ENCODE peak calls at places on chromosomes 3 and 15, in five cellular contexts. S is cardiac muscle cell; G is transverse colon; X is PC-3; E is effector memory CD4-positive, alpha-beta T cell. Y is an unnamed sample.

GRCh38 chr15:71251548-71252035 is 136.3 kb downstream of the THSD4 start:
- DNase-seq in S (no peak), G (no peak), X (peak; percentile 43), E (no peak), Y (no peak)

GRCh38 chr3:104911376-104911775 is 455.3 kb upstream of the ALCAM start:
- DNase-seq in S (no peak), G (no peak), X (no peak), E (no peak), Y (no peak)

GRCh38 chr15:62824111-62824737 is 218.3 kb upstream of the TPM1 start:
- DNase-seq in S (peak; percentile 60), G (no peak), X (peak; percentile 51), E (no peak), Y (no peak)

GRCh38 chr3:18114894-18115293 is 310.2 kb downstream of the SATB1 start:
- DNase-seq in S (no peak), G (no peak), X (no peak), E (no peak), Y (no peak)

GRCh38 chr3:120652896-120653545 is 29.0 kb downstream of the HGD start:
- DNase-seq in S (no peak), G (no peak), X (no peak), E (no peak), Y (peak; percentile 63)

GRCh38 chr3:8603115-8603710 is 41.4 kb downstream of the SSUH2 start:
- DNase-seq in S (no peak), G (no peak), X (no peak), E (no peak), Y (no peak)

GRCh38 chr15:26702381-26702780 is 70.5 kb downstream of the GABRB3 start:
- DNase-seq in S (no peak), G (no peak), X (no peak), E (no peak), Y (no peak)

GRCh38 chr3:45026957-45027356 is 854 bp downstream of the CLEC3B start:
- DNase-seq in S (peak; percentile 53), G (peak; percentile 32), X (no peak), E (no peak), Y (no peak)

GRCh38 chr3:16477501-16477900 is 36.0 kb downstream of the RFTN1 start:
- DNase-seq in S (no peak), G (no peak), X (no peak), E (no peak), Y (no peak)

GRCh38 chr3:156535162-156535627 is 19.7 kb downstream of the SSR3 start:
- DNase-seq in S (peak; percentile 99), G (peak; percentile 51), X (peak; percentile 97), E (no peak), Y (no peak)

GRCh38 chr3:61809879-61810278 is 248.5 kb downstream of the PTPRG start:
- DNase-seq in S (peak; percentile 59), G (peak; percentile 72), X (no peak), E (no peak), Y (no peak)

GRCh38 chr3:169266986-169267385 is 396.5 kb downstream of the MECOM start:
- DNase-seq in S (no peak), G (no peak), X (no peak), E (no peak), Y (no peak)

GRCh38 chr3:142993958-142994442 is 7.4 kb upstream of the U2SURP start:
- DNase-seq in S (peak; percentile 89), G (peak; percentile 54), X (peak; percentile 72), E (no peak), Y (peak; percentile 60)

GRCh38 chr3:27724459-27725197 is 2.5 kb upstream of the EOMES start:
- DNase-seq in S (no peak), G (no peak), X (no peak), E (no peak), Y (no peak)

GRCh38 chr3:150309557-150309956 is 98.5 kb upstream of the TSC22D2 start:
- DNase-seq in S (peak; percentile 57), G (no peak), X (peak; percentile 72), E (no peak), Y (no peak)

GRCh38 chr3:73143821-73144237 is 82.4 kb downstream of the EBLN2 start:
- DNase-seq in S (peak; percentile 29), G (no peak), X (no peak), E (no peak), Y (peak; percentile 75)

GRCh38 chr3:16243706-16244490 is 20.8 kb downstream of the DPH3 start:
- DNase-seq in S (peak; percentile 38), G (no peak), X (peak; percentile 79), E (no peak), Y (no peak)

GRCh38 chr3:50237754-50238548 is 1.9 kb downstream of the GNAI2 start:
- DNase-seq in S (peak; percentile 86), G (peak; percentile 84), X (peak; percentile 89), E (peak; percentile 74), Y (no peak)

GRCh38 chr15:64678126-64678819 is 97.1 kb downstream of the RBPMS2 start:
- DNase-seq in S (no peak), G (no peak), X (no peak), E (no peak), Y (no peak)

GRCh38 chr3:42914771-42915515 is 9.0 kb downstream of the ZNF662 start:
- DNase-seq in S (peak; percentile 4), G (no peak), X (peak; percentile 8), E (no peak), Y (no peak)
- H3K9me3 ChIP-seq in S (no peaks in the 10 kb centered on the region), G (peaks cover 53% of the 10 kb centered on the region), X (peaks cover 35% of the 10 kb centered on the region), E (peaks cover 12% of the 10 kb centered on the region), Y (peaks cover 35% of the 10 kb centered on the region)

DNA sequence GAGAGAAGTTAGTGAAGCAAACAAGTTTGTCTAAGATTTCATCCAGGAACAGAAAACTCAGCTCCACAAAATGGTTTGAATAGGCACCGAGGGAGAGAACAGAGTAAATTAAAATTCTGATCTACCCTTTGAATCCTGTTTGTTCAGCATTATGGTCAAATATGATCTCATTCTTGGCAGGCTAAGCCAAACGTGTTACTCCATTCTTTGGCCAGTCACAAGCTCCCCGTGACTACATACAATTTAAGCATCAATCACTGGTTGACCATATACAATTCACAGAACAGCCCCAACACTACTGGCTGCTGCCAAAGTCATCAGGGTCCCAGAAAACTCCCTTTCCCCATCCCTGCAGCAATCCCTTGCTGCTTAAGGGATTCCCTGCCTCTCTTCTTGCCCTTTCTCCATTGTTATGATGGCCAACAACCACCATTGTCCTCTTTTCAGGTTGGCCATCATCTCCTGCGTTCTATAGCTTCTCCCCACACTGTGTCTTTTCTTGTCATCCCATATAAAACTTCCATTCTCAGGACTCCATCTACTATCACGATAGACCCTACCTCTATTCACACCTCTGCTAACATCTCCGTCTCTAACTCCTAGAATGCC is 46.3 kb downstream of the GOLIM4 start:
- DNase-seq in S (peak; percentile 65), G (no peak), X (no peak), E (no peak), Y (no peak)
- H3K27ac ChIP-seq in S (peak overlapping the region; percentile 20), G (peak overlapping the region; percentile 51), X (no peak overlapping the region), E (no peak overlapping the region), Y (no peak overlapping the region)

DNA sequence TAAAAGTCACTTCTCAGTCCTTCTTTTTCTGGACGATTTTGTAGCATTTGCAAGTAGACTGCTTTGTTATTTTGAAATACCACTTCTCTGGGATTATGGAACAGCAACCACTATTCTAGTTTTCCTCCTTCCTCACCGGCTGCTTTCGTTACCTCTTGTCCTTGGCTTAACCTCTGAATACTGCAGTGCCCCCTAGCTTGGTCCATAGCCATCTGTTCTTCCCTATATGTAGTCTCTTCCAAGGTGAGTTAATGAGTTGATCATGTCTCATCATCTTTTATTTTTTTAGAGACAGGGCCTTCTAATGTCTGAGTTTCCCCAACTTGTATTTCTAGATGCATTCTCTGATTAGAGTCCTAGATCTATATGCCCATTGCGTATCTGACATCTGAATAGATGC is 694.3 kb downstream of the NTRK3 start:
- DNase-seq in S (no peak), G (no peak), X (no peak), E (no peak), Y (no peak)
- H3K9me3 ChIP-seq in S (no peaks in the 10 kb centered on the region), G (no peaks in the 10 kb centered on the region), X (no peaks in the 10 kb centered on the region), E (no peaks in the 10 kb centered on the region), Y (peaks cover 3% of the 10 kb centered on the region)

DNA sequence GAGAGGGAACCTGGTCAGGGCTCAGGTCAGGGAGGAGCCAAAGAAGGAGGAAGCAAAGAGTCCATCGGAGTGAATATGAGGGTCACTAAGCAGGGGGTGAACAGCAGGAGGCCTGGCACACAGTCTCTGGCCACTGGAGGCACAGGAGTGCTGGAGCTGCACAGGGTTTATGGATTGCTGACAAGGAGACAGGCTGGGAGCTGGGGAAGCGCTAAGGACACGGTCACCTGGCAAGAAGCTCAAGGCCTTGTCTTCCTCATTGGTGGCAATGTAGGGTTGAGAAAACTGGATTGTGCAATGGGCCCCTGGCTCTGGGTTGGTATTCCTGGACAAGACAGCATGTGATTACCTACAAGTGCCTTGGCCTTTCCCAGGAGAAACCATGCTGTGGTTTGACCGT is 5.8 kb upstream of the CAMP start:
- DNase-seq in S (no peak), G (no peak), X (no peak), E (no peak), Y (no peak)
- H3K27ac ChIP-seq in S (no peak overlapping the region), G (no peak overlapping the region), X (no peak overlapping the region), E (no peak overlapping the region), Y (no peak overlapping the region)

DNA sequence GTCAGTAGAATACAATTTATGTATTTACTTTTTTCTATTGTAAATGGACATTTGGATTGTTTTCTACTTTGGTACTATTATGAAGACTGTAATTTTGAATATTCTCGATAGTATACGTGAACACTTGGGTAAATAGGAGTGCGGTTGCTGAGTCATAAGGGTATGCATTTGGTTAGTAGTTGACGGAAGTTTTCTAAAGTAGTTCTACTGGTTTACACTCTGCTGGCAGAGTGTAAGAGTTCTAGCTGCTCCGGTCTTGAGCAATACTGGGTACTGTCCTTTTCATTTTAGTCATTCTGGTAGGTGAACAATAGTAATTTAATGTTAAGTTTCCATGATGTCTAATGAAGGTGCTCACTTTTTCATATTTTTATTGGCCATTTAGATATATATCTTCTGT is 70.0 kb downstream of the MEF2A start:
- DNase-seq in S (no peak), G (no peak), X (peak; percentile 94), E (no peak), Y (no peak)
- H3K9me3 ChIP-seq in S (no peaks in the 10 kb centered on the region), G (no peaks in the 10 kb centered on the region), X (no peaks in the 10 kb centered on the region), E (no peaks in the 10 kb centered on the region), Y (no peaks in the 10 kb centered on the region)

GRCh38 chr3:187945374-187945773 is 200.1 kb upstream of the BCL6 start:
- DNase-seq in S (no peak), G (no peak), X (no peak), E (no peak), Y (no peak)
- H3K27ac ChIP-seq in S (no peak overlapping the region), G (no peak overlapping the region), X (no peak overlapping the region), E (no peak overlapping the region), Y (no peak overlapping the region)

GRCh38 chr15:69885182-69886041 is 212.3 kb downstream of the TLE3 start:
- DNase-seq in S (peak; percentile 53), G (no peak), X (no peak), E (no peak), Y (no peak)

GRCh38 chr15:69881760-69882159 is 216.0 kb downstream of the TLE3 start:
- DNase-seq in S (no peak), G (no peak), X (no peak), E (no peak), Y (no peak)

GRCh38 chr15:69880616-69881309 is 217.0 kb downstream of the TLE3 start:
- DNase-seq in S (no peak), G (no peak), X (no peak), E (no peak), Y (no peak)

GRCh38 chr15:69881310-69881660 is 216.4 kb downstream of the TLE3 start:
- DNase-seq in S (no peak), G (no peak), X (peak; percentile 67), E (no peak), Y (no peak)

GRCh38 chr15:69883306-69883705 is 214.4 kb downstream of the TLE3 start:
- DNase-seq in S (no peak), G (no peak), X (no peak), E (no peak), Y (no peak)
- H3K9me3 ChIP-seq in S (no peaks in the 10 kb centered on the region), G (no peaks in the 10 kb centered on the region), X (no peaks in the 10 kb centered on the region), E (no peaks in the 10 kb centered on the region), Y (no peaks in the 10 kb centered on the region)

Y was measured in WERI-Rb-1.